ENCODE peak calls at places on chromosome 17, in eight cellular contexts. J is heart left ventricle; U is tibial nerve; D is ovary; R is HCT116; E is small intestine; Q is psoas muscle; V is effector memory CD4-positive, alpha-beta T cell. N is an unnamed sample.

GRCh38 chr17:29412780-29413565 is 22.8 kb downstream of the TAOK1 start:
- DNase-seq in J (no peak), U (no peak), D (no peak), R (no peak), E (no peak), Q (no peak), V (no peak), N (no peak)

GRCh38 chr17:57997085-57997809 is 9.2 kb upstream of the VEZF1 start:
- DNase-seq in J (no peak), U (no peak), D (no peak), R (no peak), E (no peak), Q (no peak), V (no peak), N (no peak)

GRCh38 chr17:81310963-81311550 is 15.9 kb upstream of the SLC38A10 start:
- DNase-seq in J (no peak), U (no peak), D (no peak), R (no peak), E (no peak), Q (no peak), V (no peak), N (no peak)

GRCh38 chr17:78474631-78475146 is 96.2 kb downstream of the PGS1 start:
- DNase-seq in J (no peak), U (no peak), D (no peak), R (no peak), E (no peak), Q (no peak), V (no peak), N (peak; percentile 58)

GRCh38 chr17:57671546-57672204 is 73.4 kb downstream of the CCDC182 start:
- DNase-seq in J (peak; percentile 87), U (peak; percentile 48), D (peak; percentile 71), R (peak; percentile 47), E (peak; percentile 61), Q (peak; percentile 82), V (peak; percentile 31), N (peak; percentile 71)

GRCh38 chr17:1651559-1651844 is 1.8 kb upstream of the RILP start:
- DNase-seq in J (no peak), U (no peak), D (no peak), R (no peak), E (no peak), Q (no peak), V (no peak), N (no peak)

GRCh38 chr17:9241371-9241712 is 220.0 kb downstream of the NTN1 start:
- DNase-seq in J (peak; percentile 75), U (no peak), D (peak; percentile 73), R (no peak), E (no peak), Q (no peak), V (no peak), N (peak; percentile 26)

GRCh38 chr17:16906670-16907069 is 65.2 kb downstream of the TNFRSF13B start:
- DNase-seq in J (no peak), U (no peak), D (no peak), R (no peak), E (no peak), Q (no peak), V (no peak), N (no peak)

GRCh38 chr17:8162232-8162996 is at the start of gene VAMP2:
- DNase-seq in J (peak; percentile 92), U (peak; percentile 72), D (peak; percentile 91), R (no peak), E (peak; percentile 58), Q (peak; percentile 93), V (peak; percentile 71), N (peak; percentile 85)

GRCh38 chr17:79987187-79987889 is 48.3 kb downstream of the TBC1D16 start:
- DNase-seq in J (no peak), U (no peak), D (peak; percentile 42), R (peak; percentile 39), E (no peak), Q (no peak), V (no peak), N (no peak)

GRCh38 chr17:68184816-68185436 is 62.9 kb upstream of the AMZ2 start:
- DNase-seq in J (no peak), U (no peak), D (no peak), R (no peak), E (no peak), Q (no peak), V (peak; percentile 52), N (no peak)
- H3K4me1 ChIP-seq in J (no peaks in the 10 kb centered on the region), U (no peaks in the 10 kb centered on the region), D (no peaks in the 10 kb centered on the region), R (peaks cover 58% of the 10 kb centered on the region), E (no peaks in the 10 kb centered on the region), Q (no peaks in the 10 kb centered on the region), V (peaks cover 32% of the 10 kb centered on the region), N (no peaks in the 10 kb centered on the region)

GRCh38 chr17:27066315-27066714 is 227.6 kb upstream of the WSB1 start:
- DNase-seq in J (no peak), U (no peak), D (no peak), R (no peak), E (no peak), Q (no peak), V (no peak), N (no peak)

GRCh38 chr17:27069842-27070508 is 223.9 kb upstream of the WSB1 start:
- DNase-seq in J (no peak), U (no peak), D (no peak), R (no peak), E (no peak), Q (no peak), V (no peak), N (no peak)

GRCh38 chr17:27070836-27071235 is 223.1 kb upstream of the WSB1 start:
- DNase-seq in J (no peak), U (no peak), D (no peak), R (no peak), E (no peak), Q (no peak), V (no peak), N (no peak)

DNA sequence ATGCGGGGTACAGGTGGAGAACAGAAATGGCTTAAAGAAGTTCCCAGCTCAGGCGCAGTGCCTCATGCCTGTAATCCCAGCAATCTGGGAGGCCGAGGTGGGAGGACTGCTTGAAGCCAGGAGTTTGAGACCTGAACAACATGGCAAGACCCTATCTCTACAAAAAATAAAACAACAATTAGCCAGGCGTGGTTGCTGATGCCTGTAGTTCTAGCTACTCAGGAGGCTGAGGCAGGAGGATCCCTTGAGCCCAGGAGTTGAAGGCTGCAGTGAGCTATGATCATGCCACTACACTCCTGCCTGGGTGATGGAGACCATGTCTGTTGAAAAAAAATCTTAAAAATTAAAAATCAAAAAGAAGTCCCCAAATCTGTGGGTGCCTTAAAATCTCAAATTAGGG is 228.3 kb upstream of the WSB1 start:
- DNase-seq in J (no peak), U (no peak), D (no peak), R (no peak), E (no peak), Q (no peak), V (no peak), N (no peak)
- H3K9me3 ChIP-seq in J (peaks cover 7% of the 10 kb centered on the region), U (no peaks in the 10 kb centered on the region), D (no peaks in the 10 kb centered on the region), R (no peaks in the 10 kb centered on the region), E (no peaks in the 10 kb centered on the region), Q (no peaks in the 10 kb centered on the region), V (no peaks in the 10 kb centered on the region), N (no peaks in the 10 kb centered on the region)

GRCh38 chr17:72502940-72503341 is 382.1 kb downstream of the SOX9 start:
- DNase-seq in J (no peak), U (no peak), D (no peak), R (no peak), E (no peak), Q (no peak), V (no peak), N (no peak)
- H3K27ac ChIP-seq in J (no peak overlapping the region), U (no peak overlapping the region), D (no peak overlapping the region), R (no peak overlapping the region), E (peak overlapping the region; percentile 17), Q (no peak overlapping the region), V (no peak overlapping the region), N (peak overlapping the region; percentile 70)

GRCh38 chr17:74780443-74781238 is 4.5 kb upstream of the NAT9 start:
- DNase-seq in J (no peak), U (no peak), D (no peak), R (peak; percentile 61), E (peak; percentile 57), Q (no peak), V (no peak), N (no peak)
- H3K4me1 ChIP-seq in J (peaks cover 9% of the 10 kb centered on the region), U (no peaks in the 10 kb centered on the region), D (peaks cover 5% of the 10 kb centered on the region), R (peaks cover 9% of the 10 kb centered on the region), E (no peaks in the 10 kb centered on the region), Q (peaks cover 5% of the 10 kb centered on the region), V (peaks cover 43% of the 10 kb centered on the region), N (peaks cover 5% of the 10 kb centered on the region)

GRCh38 chr17:83199500-83200201 is 120.2 kb downstream of the METRNL start:
- DNase-seq in J (peak; percentile 65), U (peak; percentile 21), D (no peak), R (no peak), E (peak; percentile 25), Q (peak; percentile 78), V (no peak), N (peak; percentile 60)

GRCh38 chr17:83202002-83203000 is 122.9 kb downstream of the METRNL start:
- DNase-seq in J (peak; percentile 29), U (peak; percentile 11), D (peak; percentile 19), R (no peak), E (no peak), Q (peak; percentile 37), V (no peak), N (peak; percentile 5)

GRCh38 chr17:83200231-83200699 is 120.9 kb downstream of the METRNL start:
- DNase-seq in J (peak; percentile 86), U (peak; percentile 52), D (no peak), R (no peak), E (peak; percentile 12), Q (peak; percentile 87), V (peak; percentile 32), N (peak; percentile 63)

GRCh38 chr17:83201206-83202001 is 122.0 kb downstream of the METRNL start:
- DNase-seq in J (peak; percentile 25), U (peak; percentile 7), D (no peak), R (no peak), E (no peak), Q (peak; percentile 31), V (no peak), N (peak; percentile 2)

DNA sequence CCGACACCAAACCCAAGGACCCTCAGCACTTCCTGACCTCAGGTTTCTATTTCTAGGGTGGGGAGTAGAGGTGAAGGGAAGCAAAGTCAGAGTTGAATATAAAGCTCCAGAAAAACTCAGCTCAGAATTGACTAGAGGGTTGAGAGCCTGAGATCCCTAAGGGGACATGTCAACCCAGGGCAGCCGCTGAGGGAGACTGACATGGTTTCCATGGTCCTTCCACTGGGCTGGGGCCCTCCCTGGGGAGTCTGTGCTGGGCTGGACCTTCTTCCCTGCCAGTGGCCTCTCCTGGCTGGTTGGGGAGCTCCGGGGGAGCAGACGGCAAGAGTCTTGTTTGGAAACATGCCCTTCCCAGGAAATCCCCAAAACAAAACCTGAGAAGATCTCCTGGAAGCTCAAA is 121.3 kb downstream of the METRNL start:
- DNase-seq in J (peak; percentile 43), U (peak; percentile 13), D (no peak), R (no peak), E (no peak), Q (peak; percentile 59), V (no peak), N (no peak)
- H3K9me3 ChIP-seq in J (no peaks in the 10 kb centered on the region), U (no peaks in the 10 kb centered on the region), D (no peaks in the 10 kb centered on the region), R (peaks cover 15% of the 10 kb centered on the region), E (no peaks in the 10 kb centered on the region), Q (no peaks in the 10 kb centered on the region), V (no peaks in the 10 kb centered on the region), N (no peaks in the 10 kb centered on the region)

GRCh38 chr17:7017827-7018200 is 5.0 kb upstream of the BCL6B start:
- DNase-seq in J (peak; percentile 25), U (no peak), D (peak; percentile 46), R (no peak), E (no peak), Q (no peak), V (no peak), N (no peak)
- H3K27ac ChIP-seq in J (peak overlapping the region; percentile 97), U (peak overlapping the region; percentile 72), D (peak overlapping the region; percentile 99), R (no peak overlapping the region), E (peak overlapping the region; percentile 75), Q (peak overlapping the region; percentile 80), V (no peak overlapping the region), N (peak overlapping the region; percentile 98)

N was measured in transverse colon.